ENCODE peak calls at places on chromosomes 12 and 14, in four cellular contexts. A, S, V and Q are unnamed samples.

GRCh38 chr12:111201036-111201435 is 167.9 kb downstream of the PHETA1 start:
- DNase-seq in A (no peak), S (no peak), V (no peak), Q (no peak)

GRCh38 chr14:100058777-100059432 is 6.3 kb upstream of the EVL start:
- DNase-seq in V (no peak), S (no peak), A (no peak), Q (no peak)

GRCh38 chr12:48350249-48351021 is at the start of gene ZNF641:
- DNase-seq in S (peak), A (peak), V (peak), Q (peak)

GRCh38 chr12:8890313-8891084 is 23.8 kb upstream of the PHC1 start:
- DNase-seq in V (peak), S (peak), A (peak), Q (peak)

GRCh38 chr14:49982522-49982951 is 89.7 kb downstream of the ARF6 start:
- DNase-seq in V (no peak), S (no peak), A (no peak), Q (no peak)

GRCh38 chr12:104805186-104805585 is 152.9 kb downstream of the SLC41A2 start:
- DNase-seq in V (no peak), A (no peak), S (no peak), Q (no peak)

GRCh38 chr12:31715283-31715825 is 13.5 kb downstream of the AMN1 start:
- DNase-seq in A (no peak), V (no peak), S (no peak), Q (no peak)

GRCh38 chr12:12523229-12523628 is 39.4 kb downstream of the DUSP16 start:
- DNase-seq in A (no peak), S (no peak), V (no peak), Q (no peak)